ENCODE peak calls at places on chromosomes 5 and 9, in seven cellular contexts. Z is stomach, E is IMR-90, K is prostate gland, W is H54, J is HCT116, U is A549. A is an unnamed sample.

GRCh38 chr5:153088538-153088937 is 401.9 kb upstream of the GRIA1 start:
- DNase-seq in Z (no peak), E (no peak), K (no peak), W (no peak), J (no peak), U (no peak), A (no peak)

GRCh38 chr5:88778736-88779135 is 104.2 kb downstream of the MEF2C start:
- DNase-seq in Z (no peak), E (no peak), K (no peak), W (no peak), J (no peak), U (no peak), A (no peak)

GRCh38 chr5:173497685-173498084 is 118.8 kb downstream of the BOD1 start:
- DNase-seq in Z (no peak), E (no peak), K (no peak), W (no peak), J (no peak), U (no peak), A (no peak)

GRCh38 chr5:155529366-155529765 is 515.8 kb downstream of the KIF4B start:
- DNase-seq in Z (no peak), E (no peak), K (no peak), W (no peak), J (no peak), U (no peak), A (no peak)

GRCh38 chr9:83471223-83471622 is 67.0 kb downstream of the FRMD3 start:
- DNase-seq in Z (no peak), E (no peak), K (no peak), W (no peak), J (no peak), U (no peak), A (no peak)

GRCh38 chr5:134647750-134648424 is 698 bp upstream of the SEC24A start:
- DNase-seq in Z (no peak), E (peak; percentile 35), K (no peak), W (no peak), J (peak; percentile 2), U (no peak), A (no peak)

GRCh38 chr5:141725909-141726308 is 43.9 kb upstream of the ARAP3 start:
- DNase-seq in Z (no peak), E (no peak), K (no peak), W (no peak), J (no peak), U (no peak), A (no peak)

GRCh38 chr9:3526903-3527652 is 1.3 kb upstream of the RFX3 start:
- DNase-seq in Z (no peak), E (peak; percentile 13), K (peak; percentile 17), W (no peak), J (peak; percentile 33), U (peak; percentile 27), A (peak; percentile 77)

GRCh38 chr5:12330381-12330780 is 426.1 kb upstream of the CTNND2 start:
- DNase-seq in Z (no peak), E (no peak), K (no peak), W (no peak), J (no peak), U (no peak), A (no peak)

GRCh38 chr9:130199605-130200004 is 27.4 kb downstream of the NCS1 start:
- DNase-seq in Z (no peak), E (peak; percentile 87), K (peak; percentile 74), W (no peak), J (no peak), U (no peak), A (no peak)

GRCh38 chr9:34719021-34719768 is 9.3 kb upstream of the CCL21 start:
- DNase-seq in Z (no peak), E (no peak), K (no peak), W (no peak), J (no peak), U (no peak), A (no peak)

GRCh38 chr5:95520176-95520575 is 34.6 kb downstream of the SKIC3 start:
- DNase-seq in Z (no peak), E (no peak), K (no peak), W (no peak), J (no peak), U (no peak), A (no peak)

GRCh38 chr9:111305914-111306313 is 24.1 kb downstream of the OR2K2 start:
- DNase-seq in Z (no peak), E (no peak), K (no peak), W (no peak), J (no peak), U (no peak), A (no peak)

GRCh38 chr9:77909306-77909705 is 122.3 kb downstream of the GNAQ start:
- DNase-seq in Z (no peak), E (no peak), K (no peak), W (no peak), J (no peak), U (no peak), A (no peak)

GRCh38 chr9:77908293-77908692 is 123.3 kb downstream of the GNAQ start:
- DNase-seq in Z (no peak), E (no peak), K (no peak), W (no peak), J (no peak), U (no peak), A (no peak)

GRCh38 chr9:77907581-77907980 is 124.0 kb downstream of the GNAQ start:
- DNase-seq in Z (no peak), E (peak; percentile 38), K (no peak), W (no peak), J (no peak), U (no peak), A (no peak)

GRCh38 chr9:77911928-77912327 is 119.7 kb downstream of the GNAQ start:
- DNase-seq in Z (no peak), E (no peak), K (no peak), W (no peak), J (no peak), U (no peak), A (no peak)

GRCh38 chr9:77910216-77910615 is 121.4 kb downstream of the GNAQ start:
- DNase-seq in Z (no peak), E (no peak), K (no peak), W (no peak), J (no peak), U (no peak), A (no peak)
- TF ChIP-seq POLR2A in Z (no peak), E (no peak), K (no peak), W (no peak), J (no peak), U (no peak), A (no peak)

GRCh38 chr5:168897387-168898122 is 318.4 kb upstream of the PANK3 start:
- DNase-seq in Z (no peak), E (no peak), K (no peak), W (no peak), J (no peak), U (no peak), A (no peak)
- TF ChIP-seq POLR2A in Z (no peak), E (no peak), K (no peak), W (no peak), J (no peak), U (no peak), A (no peak)

DNA sequence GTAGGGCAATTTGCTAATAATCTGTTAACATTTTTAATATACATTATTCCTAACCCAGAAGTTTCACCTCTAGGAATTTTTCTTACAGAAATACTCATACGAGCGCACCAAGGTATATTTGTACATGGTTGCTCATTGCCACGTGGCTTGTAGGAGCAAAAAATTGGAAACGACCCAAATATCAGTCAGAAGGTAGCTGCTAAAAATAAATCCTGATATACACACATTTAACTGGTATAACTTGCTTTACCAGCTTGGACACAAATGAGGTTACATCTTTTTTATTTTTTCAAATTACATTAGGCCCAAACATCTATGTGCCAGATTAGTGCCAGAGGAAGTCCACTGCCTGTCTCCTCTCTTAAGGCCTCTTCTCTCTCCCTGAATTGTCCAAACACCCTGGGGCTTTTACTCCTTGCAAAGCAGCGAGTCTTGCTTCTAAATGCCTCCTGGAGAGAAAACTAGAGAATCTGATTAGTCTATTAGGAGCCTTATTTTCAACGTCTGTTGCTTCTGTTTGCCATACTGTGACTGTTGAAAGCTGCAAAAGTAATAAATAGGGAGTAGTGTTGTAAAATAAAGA is 92.0 kb upstream of the SSBP2 start:
- DNase-seq in Z (no peak), E (no peak), K (peak; percentile 62), W (no peak), J (no peak), U (no peak), A (no peak)
- TF ChIP-seq POLR2A in Z (no peak), E (no peak), K (no peak), W (no peak), J (no peak), U (no peak), A (no peak)

GRCh38 chr9:4666042-4666699 is at the start of gene SPATA6L:
- DNase-seq in Z (peak; percentile 75), E (peak; percentile 45), K (peak; percentile 75), W (peak; percentile 38), J (no peak), U (peak; percentile 63), A (peak; percentile 91)
- TF ChIP-seq POLR2A in Z (no peak), E (no peak), K (peak; percentile 18), W (no peak), J (no peak), U (peak; percentile 72), A (no peak)

DNA sequence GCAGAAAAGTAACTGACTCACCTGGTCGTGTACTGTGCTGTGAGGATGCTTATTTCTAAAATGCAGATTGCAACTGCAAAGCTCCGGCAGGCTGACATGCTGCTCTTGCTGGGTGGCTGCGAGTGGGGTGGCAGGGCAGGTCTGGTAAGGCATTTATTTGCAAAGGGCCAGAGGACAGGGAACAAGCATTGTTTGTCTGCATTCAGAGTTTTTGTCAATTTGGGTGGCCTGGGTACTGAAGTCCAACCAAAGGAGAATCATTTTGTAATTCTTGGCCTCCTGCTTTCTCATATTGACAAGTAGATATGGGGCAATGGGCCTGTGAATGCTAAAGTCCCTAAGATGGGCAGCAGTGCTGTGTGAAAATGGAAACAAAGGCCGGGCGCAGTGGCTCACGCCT is at the start of gene C9:
- DNase-seq in Z (no peak), E (no peak), K (no peak), W (no peak), J (no peak), U (no peak), A (no peak)
- TF ChIP-seq POLR2A in Z (no peak), E (no peak), K (no peak), W (no peak), J (no peak), U (no peak), A (no peak)